ENCODE peak calls at places on chromosomes 6 and 20, in four cellular contexts. One of them, this sample, is unnamed.

GRCh38 chr20:44460795-44461141 is 14.9 kb upstream of the TTPAL start:
- DNase-seq in NCI-H524: peak; percentile 47
- DNase-seq in nucleus accumbens: no peak
- DNase-seq in colonic mucosa: peak; percentile 65
- DNase-seq in this sample: no peak

GRCh38 chr20:64035066-64035932 is 683 bp upstream of the C20orf204 start:
- DNase-seq in NCI-H524: no peak
- DNase-seq in colonic mucosa: no peak
- DNase-seq in nucleus accumbens: no peak
- DNase-seq in this sample: no peak

GRCh38 chr6:37106554-37106953 is 63.4 kb upstream of the PIM1 start:
- DNase-seq in nucleus accumbens: no peak
- DNase-seq in NCI-H524: no peak
- DNase-seq in colonic mucosa: no peak
- DNase-seq in this sample: no peak

GRCh38 chr6:146543211-146543939 is at the start of gene RAB32:
- DNase-seq in nucleus accumbens: peak; percentile 68
- DNase-seq in colonic mucosa: peak; percentile 94
- DNase-seq in NCI-H524: peak; percentile 65
- DNase-seq in this sample: peak; percentile 92

GRCh38 chr6:132131777-132132176 is 180.6 kb upstream of the CCN2 start:
- DNase-seq in colonic mucosa: no peak
- DNase-seq in NCI-H524: peak; percentile 96
- DNase-seq in nucleus accumbens: no peak
- DNase-seq in this sample: peak; percentile 20

GRCh38 chr6:161586866-161587265 is 313.0 kb upstream of the AGPAT4 start:
- DNase-seq in nucleus accumbens: no peak
- DNase-seq in colonic mucosa: no peak
- DNase-seq in NCI-H524: no peak
- DNase-seq in this sample: no peak

GRCh38 chr6:32070814-32071466 is 32.7 kb downstream of the CYP21A2 start:
- DNase-seq in NCI-H524: no peak
- DNase-seq in nucleus accumbens: no peak
- DNase-seq in colonic mucosa: no peak
- DNase-seq in this sample: no peak

GRCh38 chr6:54909184-54909583 is 62.6 kb downstream of the FAM83B start:
- DNase-seq in colonic mucosa: no peak
- DNase-seq in nucleus accumbens: no peak
- DNase-seq in NCI-H524: no peak
- DNase-seq in this sample: no peak

GRCh38 chr6:170203212-170203611 is 87.7 kb downstream of the DLL1 start:
- DNase-seq in NCI-H524: no peak
- DNase-seq in nucleus accumbens: no peak
- DNase-seq in colonic mucosa: peak; percentile 11
- DNase-seq in this sample: no peak

GRCh38 chr6:12196326-12196936 is 93.7 kb upstream of the EDN1 start:
- DNase-seq in nucleus accumbens: no peak
- DNase-seq in colonic mucosa: no peak
- DNase-seq in NCI-H524: no peak
- DNase-seq in this sample: no peak

GRCh38 chr20:43583982-43584432 is 6.7 kb upstream of the IFT52 start:
- DNase-seq in nucleus accumbens: no peak
- DNase-seq in NCI-H524: peak; percentile 26
- DNase-seq in colonic mucosa: peak; percentile 44
- DNase-seq in this sample: peak; percentile 93

GRCh38 chr6:160030103-160030502 is 61.2 kb downstream of the IGF2R start:
- DNase-seq in nucleus accumbens: peak; percentile 20
- DNase-seq in colonic mucosa: peak; percentile 60
- DNase-seq in NCI-H524: peak; percentile 65
- DNase-seq in this sample: peak; percentile 86

GRCh38 chr20:9301129-9302072 is 213.0 kb upstream of the LAMP5 start:
- DNase-seq in nucleus accumbens: no peak
- DNase-seq in colonic mucosa: peak; percentile 68
- DNase-seq in NCI-H524: peak; percentile 70
- DNase-seq in this sample: no peak

GRCh38 chr20:40663304-40663703 is 25.7 kb downstream of the MAFB start:
- DNase-seq in NCI-H524: no peak
- DNase-seq in nucleus accumbens: no peak
- DNase-seq in colonic mucosa: no peak
- DNase-seq in this sample: no peak

GRCh38 chr6:106037060-106037459 is 49.1 kb upstream of the PRDM1 start:
- DNase-seq in colonic mucosa: no peak
- DNase-seq in NCI-H524: no peak
- DNase-seq in nucleus accumbens: no peak
- DNase-seq in this sample: no peak

GRCh38 chr6:43020847-43021246 is 576 bp upstream of the RRP36 start:
- DNase-seq in NCI-H524: peak; percentile 38
- DNase-seq in nucleus accumbens: no peak
- DNase-seq in colonic mucosa: no peak
- DNase-seq in this sample: no peak

GRCh38 chr6:33781105-33781975 is 7.6 kb downstream of the LEMD2 start:
- DNase-seq in nucleus accumbens: no peak
- DNase-seq in NCI-H524: no peak
- DNase-seq in colonic mucosa: no peak
- DNase-seq in this sample: no peak

GRCh38 chr6:81451787-81452186 is 300.7 kb downstream of the TENT5A start:
- DNase-seq in NCI-H524: no peak
- DNase-seq in nucleus accumbens: no peak
- DNase-seq in colonic mucosa: no peak
- DNase-seq in this sample: no peak

GRCh38 chr6:20029979-20030378 is 182.3 kb downstream of the MBOAT1 start:
- DNase-seq in colonic mucosa: no peak
- DNase-seq in NCI-H524: no peak
- DNase-seq in nucleus accumbens: no peak
- DNase-seq in this sample: no peak

GRCh38 chr20:44614525-44614924 is 32.1 kb downstream of the PKIG start:
- DNase-seq in NCI-H524: no peak
- DNase-seq in nucleus accumbens: peak; percentile 25
- DNase-seq in colonic mucosa: no peak
- DNase-seq in this sample: no peak

GRCh38 chr6:128519132-128519930 is 1.1 kb downstream of the PTPRK start:
- DNase-seq in colonic mucosa: peak; percentile 66
- DNase-seq in nucleus accumbens: peak; percentile 63
- DNase-seq in NCI-H524: peak; percentile 95
- DNase-seq in this sample: peak; percentile 71

GRCh38 chr20:10647471-10647870 is 26.3 kb downstream of the JAG1 start:
- DNase-seq in NCI-H524: no peak
- DNase-seq in nucleus accumbens: no peak
- DNase-seq in colonic mucosa: no peak
- DNase-seq in this sample: no peak

GRCh38 chr20:50142812-50143211 is 10.7 kb downstream of the PEDS1 start:
- DNase-seq in NCI-H524: no peak
- DNase-seq in nucleus accumbens: no peak
- DNase-seq in colonic mucosa: no peak
- DNase-seq in this sample: no peak

GRCh38 chr6:43308101-43308989 is at the start of gene CRIP3:
- DNase-seq in nucleus accumbens: no peak
- DNase-seq in colonic mucosa: peak; percentile 41
- DNase-seq in NCI-H524: peak; percentile 20
- DNase-seq in this sample: peak; percentile 54

GRCh38 chr6:67131827-67132226 is 1424.8 kb upstream of the EYS start:
- DNase-seq in nucleus accumbens: no peak
- DNase-seq in colonic mucosa: no peak
- DNase-seq in NCI-H524: no peak
- DNase-seq in this sample: no peak

GRCh38 chr20:54107600-54108393 is 37.4 kb upstream of the BCAS1 start:
- DNase-seq in NCI-H524: no peak
- DNase-seq in nucleus accumbens: no peak
- DNase-seq in colonic mucosa: peak; percentile 30
- DNase-seq in this sample: peak; percentile 42

GRCh38 chr6:12977851-12978250 is 261.3 kb downstream of the PHACTR1 start:
- DNase-seq in colonic mucosa: no peak
- DNase-seq in NCI-H524: no peak
- DNase-seq in nucleus accumbens: no peak
- DNase-seq in this sample: no peak

This sample was measured in body of pancreas.